ENCODE peak calls at places on chromosomes 1 and 21, in four cellular contexts. M, S, R and F are unnamed samples. For H3K4me1, the result is how much of the 10 kb centered on the place peaks cover.

GRCh38 chr21:34669149-34669879 is 520 bp downstream of the CLIC6 start:
- DNase-seq in M (no peak), S (no peak), R (peak), F (no peak)

GRCh38 chr1:223717695-223718363 is 5.5 kb downstream of the CAPN2 start:
- DNase-seq in M (no peak), R (no peak), S (no peak), F (no peak)

GRCh38 chr1:228849011-228849541 is 113.8 kb downstream of the RHOU start:
- DNase-seq in M (peak), S (no peak), R (no peak), F (no peak)

GRCh38 chr21:42815217-42815616 is 64.1 kb downstream of the WDR4 start:
- DNase-seq in S (no peak), M (no peak), R (no peak), F (no peak)

GRCh38 chr1:85330711-85331290 is 54.4 kb upstream of the BCL10 start:
- DNase-seq in S (no peak), M (no peak), R (no peak), F (no peak)

GRCh38 chr1:204494281-204495077 is at the start of gene PIK3C2B:
- DNase-seq in S (peak), R (peak), M (peak), F (peak)

GRCh38 chr1:24878775-24879742 is 51.0 kb downstream of the RUNX3 start:
- DNase-seq in S (no peak), R (peak), M (no peak), F (no peak)

GRCh38 chr21:33924079-33924765 is 8.6 kb upstream of the ATP5PO start:
- DNase-seq in R (peak), M (peak), S (peak), F (peak)

GRCh38 chr1:49226758-49227157 is 450.1 kb upstream of the BEND5 start:
- DNase-seq in M (no peak), S (no peak), R (no peak), F (no peak)

GRCh38 chr1:113859478-113860175 is 11.9 kb downstream of the PTPN22 start:
- DNase-seq in M (peak), R (no peak), S (no peak), F (no peak)

GRCh38 chr1:88080875-88081274 is 603.2 kb upstream of the PKN2 start:
- DNase-seq in S (no peak), R (no peak), M (no peak), F (no peak)

GRCh38 chr1:16978139-16978538 is 2.3 kb downstream of the MFAP2 start:
- DNase-seq in S (no peak), M (no peak), R (no peak), F (no peak)
- H3K27ac ChIP-seq in S (peak), M (no peak), R (peak), F (no peak)

DNA sequence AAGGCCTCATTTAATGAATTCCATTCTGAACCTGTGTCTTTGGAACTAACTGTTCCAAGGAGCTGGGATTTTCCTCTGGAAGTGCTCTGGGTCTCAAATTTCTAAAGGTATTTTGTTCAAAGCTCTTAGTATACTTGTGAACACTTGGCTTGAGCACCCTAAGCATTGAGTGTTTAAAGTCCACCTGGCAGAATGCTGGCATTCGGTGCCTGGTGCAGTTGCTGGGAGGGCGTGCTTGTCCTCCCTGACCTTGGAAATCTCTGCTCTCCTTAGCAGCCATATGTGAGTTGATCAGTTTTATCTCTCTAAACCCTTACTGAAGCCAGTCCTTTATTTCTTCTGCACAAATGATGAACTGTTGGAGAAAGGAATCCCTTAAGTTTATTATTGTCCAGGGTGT is 3.0 kb downstream of the MTARC2 start:
- DNase-seq in S (no peak), R (peak), M (no peak), F (no peak)
- H3K4me1 ChIP-seq in S (under half), R (half or more), M (under half), F (under half)

GRCh38 chr1:89844236-89844807 is 23.5 kb downstream of the LRRC8D start:
- DNase-seq in S (no peak), R (no peak), M (no peak), F (no peak)

GRCh38 chr1:89842547-89843278 is 21.9 kb downstream of the LRRC8D start:
- DNase-seq in S (no peak), M (no peak), R (no peak), F (no peak)

GRCh38 chr1:89847191-89847729 is 26.4 kb downstream of the LRRC8D start:
- DNase-seq in S (no peak), M (no peak), R (no peak), F (no peak)

GRCh38 chr1:89843279-89844121 is 22.7 kb downstream of the LRRC8D start:
- DNase-seq in R (peak), M (peak), S (peak), F (peak)

GRCh38 chr1:89844860-89845259 is 24.0 kb downstream of the LRRC8D start:
- DNase-seq in S (no peak), R (no peak), M (no peak), F (no peak)
- H3K27ac ChIP-seq in S (no peak), R (no peak), M (no peak), F (peak)

DNA sequence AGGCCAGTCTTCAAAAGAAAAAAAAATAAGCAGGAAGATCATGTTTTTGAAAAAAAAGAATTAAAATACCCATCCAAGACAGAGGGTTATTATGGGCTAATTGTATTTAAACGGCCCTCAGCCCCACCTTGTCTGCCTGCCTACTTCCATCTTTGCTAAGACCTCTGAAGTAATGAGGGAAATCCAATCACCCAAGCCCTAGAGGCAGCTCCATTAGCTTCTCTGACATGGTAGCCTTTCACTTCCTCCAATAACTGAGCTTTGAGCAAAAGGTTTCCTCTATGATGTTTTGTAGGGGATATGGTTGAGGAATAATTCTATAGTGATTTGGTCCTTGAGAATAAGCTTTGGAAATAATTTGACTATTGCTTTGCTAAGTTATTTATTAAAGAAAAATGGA is 178.2 kb upstream of the SGIP1 start:
- DNase-seq in M (no peak), S (no peak), R (no peak), F (no peak)
- H3K4me1 ChIP-seq in M (under half), S (under half), R (half or more), F (half or more)

DNA sequence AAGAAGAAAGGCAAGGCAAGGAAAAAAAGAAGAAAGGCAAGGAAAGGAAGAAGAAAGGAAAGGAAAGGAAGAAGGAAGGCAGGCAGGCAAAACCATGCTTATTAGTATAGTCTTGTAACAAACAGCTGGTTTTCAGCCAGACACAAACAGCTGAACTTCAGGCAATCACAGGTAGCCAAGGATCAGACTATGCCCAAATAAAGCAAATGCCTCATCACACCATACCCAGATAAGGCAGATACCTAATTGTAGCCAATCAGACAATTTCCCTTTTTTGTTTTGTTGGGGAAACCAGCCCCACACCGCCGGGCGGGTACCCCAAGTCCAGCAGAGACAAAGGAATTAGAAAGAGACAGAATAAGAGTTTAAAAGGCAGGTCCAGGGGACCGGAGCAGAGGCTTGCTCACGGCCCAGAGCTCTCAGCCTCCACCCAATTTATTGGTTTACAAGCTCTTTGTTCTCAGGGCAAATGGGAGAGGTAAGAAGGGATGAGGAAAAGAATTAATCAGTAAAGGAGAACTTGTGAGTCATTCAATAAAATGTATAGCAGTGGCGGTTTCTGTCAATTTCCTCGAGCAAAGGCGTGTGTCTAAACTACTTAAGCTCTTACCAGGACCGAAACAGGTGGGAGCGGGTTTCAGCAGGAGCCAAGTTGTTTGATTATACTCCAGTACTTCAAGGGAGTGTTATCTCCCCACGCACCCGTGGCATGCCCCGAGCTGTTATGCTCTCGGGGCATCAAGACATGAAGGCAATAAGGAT is 886.8 kb downstream of the KCNT2 start:
- DNase-seq in R (no peak), M (no peak), S (no peak), F (no peak)
- H3K27ac ChIP-seq in R (no peak), M (no peak), S (no peak), F (no peak)

DNA sequence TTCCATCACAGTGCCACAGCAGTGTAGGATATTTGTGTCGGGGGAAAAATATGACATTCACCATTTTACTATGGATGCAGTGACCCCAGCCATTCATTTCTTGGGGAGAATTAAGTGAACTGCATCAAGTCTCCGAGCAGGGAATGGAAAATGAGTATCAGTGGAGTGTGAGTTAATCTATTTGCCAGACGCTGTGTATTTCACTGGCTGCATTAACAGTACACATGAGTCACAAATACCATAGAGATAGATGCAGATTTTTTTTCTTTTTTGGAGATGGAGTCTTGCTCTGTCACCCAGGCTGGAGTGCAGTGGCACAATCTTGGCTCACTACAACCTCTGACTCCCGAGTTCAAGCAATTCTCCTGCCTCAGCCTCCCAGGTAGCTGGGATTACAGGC is 33.7 kb upstream of the SLC45A1 start:
- DNase-seq in S (no peak), M (no peak), R (no peak), F (no peak)
- H3K4me1 ChIP-seq in S (under half), M (under half), R (under half), F (under half)